ENCODE peak calls at places on chromosomes 5 and 9, in nine cellular contexts. T, D, S, R, J, E, C, Z and L are unnamed samples.

GRCh38 chr9:83956288-83957028 is 23.6 kb downstream of the HNRNPK start:
- DNase-seq in T (no peak), D (peak; percentile 61), S (peak; percentile 91), R (no peak), J (peak; percentile 41), E (peak; percentile 66), C (peak; percentile 79), Z (no peak), L (no peak)

GRCh38 chr5:76249601-76250000 is 153.5 kb upstream of the IQGAP2 start:
- DNase-seq in T (no peak), D (no peak), S (no peak), R (no peak), J (no peak), E (no peak), C (no peak), Z (no peak), L (no peak)

GRCh38 chr9:34457266-34458012 is 931 bp downstream of the FAM219A start:
- DNase-seq in T (peak; percentile 64), D (peak; percentile 62), S (peak; percentile 62), R (no peak), J (peak; percentile 59), E (peak; percentile 63), C (peak; percentile 57), Z (no peak), L (no peak)

GRCh38 chr9:92952861-92953620 is 5.7 kb downstream of the FGD3 start:
- DNase-seq in T (peak; percentile 51), D (peak; percentile 40), S (no peak), R (no peak), J (no peak), E (no peak), C (peak; percentile 64), Z (no peak), L (no peak)

GRCh38 chr5:181198106-181198685 is 6.8 kb downstream of the TRIM7 start:
- DNase-seq in T (no peak), D (no peak), S (no peak), R (no peak), J (no peak), E (no peak), C (no peak), Z (no peak), L (no peak)

GRCh38 chr5:23490993-23491392 is 16.4 kb upstream of the PRDM9 start:
- DNase-seq in T (no peak), D (no peak), S (no peak), R (no peak), J (no peak), E (no peak), C (no peak), Z (no peak), L (no peak)

GRCh38 chr5:94693043-94693822 is 74.8 kb downstream of the SLF1 start:
- DNase-seq in T (peak; percentile 97), D (peak; percentile 70), S (no peak), R (peak; percentile 33), J (no peak), E (peak; percentile 86), C (no peak), Z (no peak), L (no peak)

GRCh38 chr9:99349870-99350269 is 127.8 kb downstream of the SEC61B start:
- DNase-seq in T (no peak), D (no peak), S (no peak), R (no peak), J (no peak), E (no peak), C (no peak), Z (no peak), L (no peak)

GRCh38 chr9:127527560-127528268 is 76.4 kb downstream of the LRSAM1 start:
- DNase-seq in T (no peak), D (no peak), S (no peak), R (no peak), J (no peak), E (no peak), C (no peak), Z (no peak), L (no peak)

GRCh38 chr5:170278611-170279500 is 18.7 kb downstream of the LCP2 start:
- DNase-seq in T (no peak), D (no peak), S (peak; percentile 58), R (no peak), J (peak; percentile 44), E (no peak), C (peak; percentile 29), Z (no peak), L (no peak)

GRCh38 chr9:37464426-37465248 is 613 bp downstream of the ZBTB5 start:
- DNase-seq in T (peak; percentile 76), D (peak; percentile 42), S (peak; percentile 80), R (no peak), J (peak; percentile 78), E (peak; percentile 65), C (peak; percentile 86), Z (no peak), L (peak; percentile 26)

GRCh38 chr9:77793909-77794308 is 145.8 kb upstream of the GNA14 start:
- DNase-seq in T (peak; percentile 70), D (peak; percentile 62), S (no peak), R (peak; percentile 25), J (no peak), E (peak; percentile 51), C (no peak), Z (no peak), L (no peak)

GRCh38 chr9:120914410-120914809 is 12.2 kb downstream of the TRAF1 start:
- DNase-seq in T (no peak), D (no peak), S (no peak), R (no peak), J (no peak), E (no peak), C (no peak), Z (no peak), L (no peak)

DNA sequence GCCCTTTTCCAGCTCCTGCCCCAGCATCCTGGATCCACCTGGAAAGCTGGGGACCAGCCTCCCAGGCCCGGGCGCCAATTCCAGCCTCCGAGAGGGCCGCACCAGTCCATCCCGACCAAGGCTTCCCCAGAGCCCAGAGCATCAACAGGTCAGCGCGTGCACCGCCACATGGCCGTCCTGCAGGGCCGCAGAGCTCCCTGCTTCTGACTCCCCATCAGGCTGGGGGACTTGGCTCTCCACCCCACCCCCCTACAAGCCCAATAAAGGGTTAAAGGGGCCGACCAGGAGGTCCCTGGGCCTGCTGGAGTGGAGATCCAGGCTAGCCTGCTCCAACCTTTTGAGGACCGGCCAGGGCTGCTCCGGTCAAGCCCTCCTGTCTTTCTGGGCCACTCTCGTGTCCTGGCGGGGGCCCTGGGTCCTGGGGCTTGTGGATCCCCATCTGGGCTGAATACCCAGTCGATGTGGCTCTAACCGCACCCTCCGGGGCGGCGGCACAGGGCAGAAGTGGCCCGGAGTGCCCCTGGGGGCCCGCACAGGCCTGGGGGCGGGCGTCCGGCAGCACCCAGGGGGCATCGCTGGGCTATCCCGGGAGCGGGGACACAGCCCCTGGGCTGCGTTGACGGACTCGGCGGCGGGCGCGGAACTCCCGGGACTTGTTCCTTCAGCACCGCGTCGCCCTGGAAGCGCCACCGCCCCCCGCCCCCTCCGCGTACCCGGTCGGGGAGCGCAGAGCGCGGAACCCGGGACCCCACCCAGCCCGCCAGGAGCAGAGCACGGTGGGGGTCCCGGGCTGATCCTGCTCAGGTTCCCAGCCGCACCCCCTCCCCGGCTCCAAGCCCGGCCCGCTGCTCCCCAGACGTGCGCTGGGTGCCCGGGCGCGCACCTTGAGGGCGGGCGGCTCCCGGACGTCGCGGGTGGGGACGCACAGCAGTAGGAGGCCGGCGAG is 590 bp downstream of the ENTPD2 start:
- DNase-seq in T (no peak), D (no peak), S (no peak), R (no peak), J (no peak), E (no peak), C (no peak), Z (no peak), L (no peak)
- H3K4me3 ChIP-seq in T (peak overlapping the region; percentile 44), D (peak overlapping the region; percentile 67), S (peak overlapping the region; percentile 54), R (no peak overlapping the region), J (peak overlapping the region; percentile 79), E (no peak overlapping the region), C (peak overlapping the region; percentile 37), Z (peak overlapping the region; percentile 37), L (no peak overlapping the region)

DNA sequence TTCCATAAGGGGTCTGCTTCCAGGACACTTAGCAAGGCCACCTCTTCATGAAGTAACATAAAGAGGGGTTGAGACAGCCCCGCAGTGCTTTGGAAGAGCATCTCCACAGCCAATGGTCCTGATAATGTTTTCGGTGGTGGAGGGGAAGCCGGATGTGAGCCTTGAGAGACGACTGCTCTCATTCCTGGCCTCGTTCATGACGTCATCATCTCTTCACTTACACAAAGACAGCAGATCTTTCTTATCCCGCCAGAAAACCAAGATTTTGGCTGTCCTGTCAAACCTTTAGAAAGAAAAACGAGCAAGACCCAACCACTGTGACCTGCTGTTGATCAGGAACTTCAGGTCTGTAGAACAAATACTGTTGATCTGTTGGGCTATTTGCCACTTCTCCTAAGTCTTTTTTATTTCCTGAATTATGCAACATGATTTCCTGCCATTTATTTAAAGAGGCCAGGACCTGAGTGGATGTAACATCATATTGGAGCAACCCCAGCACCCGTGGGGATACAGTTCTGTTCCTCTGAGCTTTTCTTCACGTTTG is 89.0 kb upstream of the IRX2 start:
- DNase-seq in T (no peak), D (no peak), S (no peak), R (no peak), J (no peak), E (no peak), C (no peak), Z (no peak), L (no peak)
- H3K4me3 ChIP-seq in T (no peak overlapping the region), D (no peak overlapping the region), S (no peak overlapping the region), R (no peak overlapping the region), J (no peak overlapping the region), E (no peak overlapping the region), C (no peak overlapping the region), Z (no peak overlapping the region), L (no peak overlapping the region)

GRCh38 chr5:73534001-73534547 is 31.4 kb downstream of the ANKRA2 start:
- DNase-seq in T (no peak), D (no peak), S (no peak), R (no peak), J (no peak), E (peak; percentile 69), C (no peak), Z (no peak), L (no peak)
- H3K4me3 ChIP-seq in T (no peak overlapping the region), D (no peak overlapping the region), S (no peak overlapping the region), R (no peak overlapping the region), J (no peak overlapping the region), E (no peak overlapping the region), C (no peak overlapping the region), Z (no peak overlapping the region), L (no peak overlapping the region)

DNA sequence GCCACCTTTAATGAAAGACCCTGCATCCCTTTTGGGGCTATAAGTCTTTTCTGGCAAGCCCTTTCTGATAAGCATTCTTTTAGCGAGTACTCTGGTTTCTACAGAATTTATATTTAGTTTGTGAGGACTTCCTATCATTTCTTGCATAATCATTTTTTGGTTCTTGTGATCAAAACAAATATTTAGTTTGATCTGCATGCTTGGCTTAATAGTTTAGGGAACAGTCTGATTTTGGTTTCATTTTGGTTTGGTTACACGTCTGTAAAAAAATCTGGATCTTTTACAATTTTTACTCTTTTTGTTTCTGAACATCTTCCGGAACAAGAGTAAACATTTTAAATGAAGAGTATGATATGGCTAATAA is 1074.4 kb downstream of the CDH9 start:
- DNase-seq in T (no peak), D (no peak), S (no peak), R (no peak), J (no peak), E (no peak), C (no peak), Z (no peak), L (no peak)
- H3K4me3 ChIP-seq in T (no peak overlapping the region), D (peak overlapping the region; percentile 13), S (no peak overlapping the region), R (no peak overlapping the region), J (peak overlapping the region; percentile 35), E (no peak overlapping the region), C (no peak overlapping the region), Z (no peak overlapping the region), L (no peak overlapping the region)

GRCh38 chr5:173325091-173325698 is 3.0 kb downstream of the STC2 start:
- DNase-seq in T (no peak), D (no peak), S (no peak), R (no peak), J (no peak), E (no peak), C (no peak), Z (no peak), L (no peak)
- H3K4me3 ChIP-seq in T (no peak overlapping the region), D (peak overlapping the region; percentile 75), S (no peak overlapping the region), R (peak overlapping the region; percentile 85), J (peak overlapping the region; percentile 78), E (peak overlapping the region; percentile 73), C (no peak overlapping the region), Z (no peak overlapping the region), L (peak overlapping the region; percentile 84)